ENCODE peak calls at places on chromosomes 16 and 17, in seven cellular contexts. E is IMR-90, C is mesendoderm, X is KG1, D is NCI-H2081, Z is DMS153, V is non-pigmented ciliary epithelial cell. K is an unnamed sample.

GRCh38 chr17:48127371-48128051 is 19.9 kb downstream of the SNX11 start:
- DNase-seq in E (no peak), C (peak; percentile 34), X (no peak), D (no peak), Z (no peak), V (no peak), K (no peak)

GRCh38 chr17:73156166-73156840 is 8.5 kb upstream of the SSTR2 start:
- DNase-seq in E (peak; percentile 68), C (peak; percentile 90), X (no peak), D (peak; percentile 77), Z (peak; percentile 53), V (no peak), K (no peak)

GRCh38 chr17:57910462-57910861 is 44.8 kb downstream of the CUEDC1 start:
- DNase-seq in E (no peak), C (no peak), X (no peak), D (no peak), Z (no peak), V (no peak), K (no peak)

GRCh38 chr17:49554694-49555494 is 20.8 kb upstream of the NXPH3 start:
- DNase-seq in E (no peak), C (no peak), X (no peak), D (no peak), Z (no peak), V (no peak), K (no peak)

GRCh38 chr17:56653877-56654276 is 60.4 kb downstream of the NOG start:
- DNase-seq in E (peak; percentile 52), C (peak; percentile 78), X (no peak), D (no peak), Z (no peak), V (peak; percentile 9), K (peak; percentile 59)

GRCh38 chr17:38611872-38612376 is 6.2 kb upstream of the SRCIN1 start:
- DNase-seq in E (no peak), C (no peak), X (no peak), D (no peak), Z (no peak), V (no peak), K (no peak)

GRCh38 chr16:82671743-82672142 is 45.0 kb downstream of the CDH13 start:
- DNase-seq in E (no peak), C (peak; percentile 44), X (no peak), D (no peak), Z (no peak), V (no peak), K (no peak)

GRCh38 chr17:49031965-49032928 is 35.1 kb downstream of the IGF2BP1 start:
- DNase-seq in E (peak; percentile 81), C (peak; percentile 95), X (peak; percentile 48), D (peak; percentile 82), Z (peak; percentile 64), V (peak; percentile 40), K (peak; percentile 34)

GRCh38 chr17:7260601-7261376 is 1.5 kb downstream of the CLDN7 start:
- DNase-seq in E (no peak), C (peak; percentile 80), X (no peak), D (peak; percentile 38), Z (peak; percentile 27), V (no peak), K (no peak)

GRCh38 chr17:40340880-40341807 is 23.4 kb downstream of the GJD3 start:
- DNase-seq in E (peak; percentile 73), C (peak; percentile 91), X (no peak), D (peak; percentile 81), Z (peak; percentile 48), V (no peak), K (no peak)

GRCh38 chr17:14320098-14320497 is 19.2 kb downstream of the HS3ST3B1 start:
- DNase-seq in E (no peak), C (no peak), X (no peak), D (no peak), Z (no peak), V (no peak), K (no peak)

GRCh38 chr17:76893623-76894358 is 25.6 kb downstream of the MGAT5B start:
- DNase-seq in E (no peak), C (no peak), X (no peak), D (peak; percentile 86), Z (no peak), V (no peak), K (no peak)

GRCh38 chr16:72044825-72045359 is 9.4 kb upstream of the HP start:
- DNase-seq in E (no peak), C (no peak), X (no peak), D (no peak), Z (no peak), V (no peak), K (no peak)

GRCh38 chr17:58318065-58318481 is 10.5 kb downstream of the TSPOAP1 start:
- DNase-seq in E (no peak), C (no peak), X (no peak), D (no peak), Z (no peak), V (no peak), K (no peak)

GRCh38 chr16:29736112-29736511 is 9.7 kb downstream of the C16orf54 start:
- DNase-seq in E (no peak), C (no peak), X (no peak), D (no peak), Z (no peak), V (no peak), K (no peak)

GRCh38 chr17:79789943-79790804 is 6.7 kb downstream of the CBX8 start:
- DNase-seq in E (no peak), C (peak; percentile 44), X (no peak), D (peak; percentile 57), Z (no peak), V (no peak), K (no peak)

GRCh38 chr16:77221482-77221881 is 22.3 kb downstream of the SYCE1L start:
- DNase-seq in E (peak; percentile 13), C (no peak), X (no peak), D (no peak), Z (no peak), V (no peak), K (no peak)

GRCh38 chr17:49249292-49249794 is 18.8 kb upstream of the PHOSPHO1 start:
- DNase-seq in E (no peak), C (no peak), X (no peak), D (peak; percentile 42), Z (no peak), V (no peak), K (no peak)

GRCh38 chr17:49952912-49953497 is 16.0 kb upstream of the DLX4 start:
- DNase-seq in E (no peak), C (no peak), X (no peak), D (no peak), Z (no peak), V (no peak), K (peak; percentile 22)

GRCh38 chr17:50203086-50203485 is 1.7 kb upstream of the COL1A1 start:
- DNase-seq in E (peak; percentile 55), C (no peak), X (no peak), D (no peak), Z (no peak), V (no peak), K (no peak)

GRCh38 chr16:69294051-69294450 is 17.1 kb upstream of the VPS4A start:
- DNase-seq in E (peak; percentile 29), C (no peak), X (no peak), D (no peak), Z (no peak), V (no peak), K (no peak)

GRCh38 chr16:16073884-16074781 is 124.7 kb downstream of the ABCC1 start:
- DNase-seq in E (peak; percentile 90), C (peak; percentile 92), X (peak; percentile 63), D (no peak), Z (no peak), V (peak; percentile 77), K (peak; percentile 91)

GRCh38 chr17:28916302-28916934 is 13.5 kb upstream of the DHRS13 start:
- DNase-seq in E (peak; percentile 43), C (peak; percentile 57), X (no peak), D (peak; percentile 19), Z (no peak), V (no peak), K (peak; percentile 6)

GRCh38 chr17:1626333-1626732 is 2.3 kb downstream of the SLC43A2 start:
- DNase-seq in E (no peak), C (no peak), X (no peak), D (no peak), Z (no peak), V (no peak), K (no peak)

GRCh38 chr16:85924675-85925074 is 25.7 kb downstream of the IRF8 start:
- DNase-seq in E (no peak), C (no peak), X (no peak), D (no peak), Z (no peak), V (no peak), K (no peak)

GRCh38 chr17:74243013-74243755 is 29.8 kb downstream of the TTYH2 start:
- DNase-seq in E (no peak), C (no peak), X (no peak), D (no peak), Z (no peak), V (no peak), K (no peak)

GRCh38 chr17:28796062-28796461 is 46.5 kb downstream of the FAM222B start:
- DNase-seq in E (no peak), C (no peak), X (no peak), D (peak; percentile 77), Z (no peak), V (no peak), K (no peak)

GRCh38 chr17:47698749-47699535 is 5.0 kb downstream of the TBKBP1 start:
- DNase-seq in E (peak; percentile 29), C (peak; percentile 57), X (peak; percentile 50), D (peak; percentile 50), Z (no peak), V (no peak), K (peak; percentile 24)

GRCh38 chr17:10750210-10750609 is 20.4 kb upstream of the TMEM220 start:
- DNase-seq in E (no peak), C (no peak), X (no peak), D (no peak), Z (no peak), V (no peak), K (no peak)

GRCh38 chr17:20009052-20009301 is 182 bp upstream of the SPECC1 start:
- DNase-seq in E (no peak), C (no peak), X (peak; percentile 13), D (no peak), Z (no peak), V (no peak), K (no peak)